ENCODE peak calls at places on chromosomes 16 and 17, in ten cellular contexts. Q is omental fat pad; C is T-helper 1 cell; D is effector CD4-positive, alpha-beta T cell; F is NCI-H345; G is A549; S is hepatocyte; T is NCI-H2171 treated with DMSO at 0.1 percent for 48 hours; Y is activated T-helper 1 cell treated with anti-CD3 and anti-CD28 coated beads, Interleukin-12 subunit alpha, Interleukin-12 subunit beta, Interleukin-2, Interleukin-4 antibody, amounts not matched to agents 30 ng/mL and 10 ng/mL and 1 ng/mL, durations not matched to agents 14 hours and 24 hours and 36 hours; V is kidney glomerular epithelial cell. P is an unnamed sample.

GRCh38 chr17:44772308-44773024 is 13.7 kb downstream of the ADAM11 start:
- DNase-seq in G (no peak), V (no peak), Q (no peak), F (no peak), T (no peak), S (no peak), D (no peak), Y (no peak), C (no peak), P (no peak)

GRCh38 chr17:74466111-74466784 is at the start of gene CD300A:
- DNase-seq in S (no peak), C (peak; percentile 41), F (no peak), D (no peak), Y (no peak), Q (no peak), V (no peak), T (no peak), G (no peak), P (no peak)

GRCh38 chr17:67421869-67422273 is 44.8 kb downstream of the PITPNC1 start:
- DNase-seq in D (peak; percentile 57), S (no peak), T (no peak), V (peak; percentile 88), Y (peak; percentile 64), Q (no peak), G (peak; percentile 95), F (no peak), C (peak; percentile 94), P (no peak)

GRCh38 chr17:40364906-40365305 is 369 bp upstream of the GJD3 start:
- DNase-seq in Q (no peak), S (no peak), Y (no peak), D (no peak), V (no peak), T (no peak), C (no peak), F (no peak), G (no peak), P (no peak)

GRCh38 chr16:84040206-84040822 is 2.3 kb downstream of the SLC38A8 start:
- DNase-seq in F (no peak), Y (no peak), T (no peak), V (no peak), C (no peak), S (no peak), Q (no peak), G (no peak), D (no peak), P (no peak)

GRCh38 chr16:68539704-68540370 is 746 bp downstream of the ZFP90 start:
- DNase-seq in D (no peak), V (no peak), Y (peak; percentile 6), S (peak; percentile 19), G (peak; percentile 16), F (peak; percentile 33), T (peak; percentile 37), C (peak; percentile 50), Q (no peak), P (no peak)

GRCh38 chr16:31382485-31383161 is 10.5 kb upstream of the ITGAD start:
- DNase-seq in Q (no peak), F (no peak), C (peak; percentile 68), Y (peak; percentile 60), D (peak; percentile 21), S (peak; percentile 77), T (peak; percentile 24), G (peak; percentile 60), V (peak; percentile 30), P (no peak)

GRCh38 chr17:81231766-81232581 is 6.9 kb downstream of the TEPSIN start:
- DNase-seq in Q (no peak), V (no peak), C (no peak), Y (no peak), S (no peak), T (no peak), G (no peak), F (no peak), D (no peak), P (no peak)

GRCh38 chr17:30924341-30924740 is 2.6 kb downstream of the ADAP2 start:
- DNase-seq in T (no peak), S (no peak), F (no peak), G (no peak), D (no peak), Y (no peak), C (no peak), Q (no peak), V (no peak), P (no peak)

GRCh38 chr16:9557266-9557665 is 465.8 kb downstream of the HAPSTR1 start:
- DNase-seq in T (no peak), S (no peak), F (no peak), G (no peak), V (no peak), D (no peak), Y (no peak), Q (no peak), C (no peak), P (no peak)

GRCh38 chr17:77580531-77580930 is 378.0 kb upstream of the TNRC6C start:
- DNase-seq in F (no peak), Y (no peak), D (no peak), C (no peak), T (no peak), G (no peak), S (no peak), V (no peak), Q (no peak), P (no peak)

GRCh38 chr16:62939687-62940086 is 903.4 kb upstream of the CDH8 start:
- DNase-seq in V (no peak), C (no peak), F (no peak), Y (no peak), G (no peak), Q (no peak), D (no peak), S (no peak), T (no peak), P (no peak)

GRCh38 chr16:3902731-3903130 is 22.2 kb upstream of the CREBBP start:
- DNase-seq in D (no peak), S (no peak), F (peak; percentile 30), C (no peak), Q (no peak), T (peak; percentile 15), V (no peak), Y (no peak), G (no peak), P (no peak)

GRCh38 chr16:62036101-62036806 is at the start of gene CDH8:
- DNase-seq in T (no peak), D (no peak), S (peak; percentile 40), Y (no peak), G (no peak), F (no peak), Q (no peak), C (no peak), V (no peak), P (no peak)

GRCh38 chr17:44956076-44956475 is 8.5 kb upstream of the KIF18B start:
- DNase-seq in T (no peak), V (peak; percentile 23), Q (no peak), Y (no peak), G (no peak), D (no peak), C (no peak), S (no peak), F (no peak), P (no peak)

GRCh38 chr17:81194225-81194760 is 28.3 kb upstream of the AATK start:
- DNase-seq in D (no peak), G (no peak), T (no peak), F (no peak), V (no peak), Q (no peak), S (no peak), C (no peak), Y (no peak), P (no peak)

GRCh38 chr16:87407511-87408112 is 15.5 kb downstream of the MAP1LC3B start:
- DNase-seq in Y (no peak), G (no peak), F (no peak), V (no peak), D (no peak), S (no peak), T (no peak), Q (no peak), C (no peak), P (no peak)

GRCh38 chr17:41190328-41190727 is 641 bp downstream of the KRTAP9-1 start:
- DNase-seq in T (no peak), C (no peak), V (no peak), S (no peak), Q (no peak), Y (no peak), D (no peak), F (no peak), G (no peak), P (no peak)

GRCh38 chr17:34051046-34051445 is 204.0 kb upstream of the CCL2 start:
- DNase-seq in Y (no peak), D (no peak), T (no peak), F (no peak), G (no peak), V (no peak), Q (no peak), S (no peak), C (no peak), P (no peak)

GRCh38 chr17:78444392-78444791 is 65.9 kb downstream of the PGS1 start:
- DNase-seq in D (no peak), F (no peak), G (no peak), S (no peak), V (no peak), Q (no peak), Y (no peak), T (no peak), C (no peak), P (no peak)

GRCh38 chr17:80826346-80826954 is 165.2 kb upstream of the CHMP6 start:
- DNase-seq in V (no peak), T (no peak), D (no peak), Y (no peak), C (no peak), S (no peak), G (no peak), Q (no peak), F (no peak), P (no peak)

GRCh38 chr17:13074026-13074425 is 56.2 kb upstream of the ELAC2 start:
- DNase-seq in T (no peak), S (no peak), F (no peak), D (no peak), C (no peak), Q (no peak), G (peak; percentile 5), Y (no peak), V (no peak), P (no peak)

GRCh38 chr17:19650826-19651225 is 2.3 kb downstream of the ALDH3A2 start:
- DNase-seq in Q (no peak), T (no peak), G (no peak), C (no peak), V (no peak), F (no peak), Y (no peak), S (no peak), D (no peak), P (no peak)